ENCODE peak calls at places on chromosome 4, in nine cellular contexts. L, A, N, O, C, G, E, U and Z are unnamed samples.

GRCh38 chr4:14167876-14168510 is 540.5 kb upstream of the BOD1L1 start:
- DNase-seq in U (no peak), E (no peak), N (no peak), A (no peak), O (peak; percentile 23), C (no peak), G (no peak), L (no peak), Z (no peak)

GRCh38 chr4:41428941-41429669 is 108.9 kb upstream of the LIMCH1 start:
- DNase-seq in O (no peak), L (no peak), U (no peak), A (no peak), E (no peak), N (no peak), G (no peak), C (no peak), Z (no peak)

GRCh38 chr4:3598695-3599227 is 66.5 kb upstream of the LRPAP1 start:
- DNase-seq in E (no peak), C (no peak), N (no peak), A (peak; percentile 24), G (no peak), U (no peak), O (no peak), L (no peak), Z (no peak)

GRCh38 chr4:37653601-37654000 is 32.6 kb downstream of the RELL1 start:
- DNase-seq in U (no peak), O (no peak), L (peak; percentile 38), N (no peak), G (no peak), C (no peak), A (no peak), E (no peak), Z (no peak)

GRCh38 chr4:168693750-168694470 is 197.1 kb downstream of the PALLD start:
- DNase-seq in E (no peak), L (no peak), C (no peak), O (peak; percentile 46), N (no peak), U (no peak), G (no peak), A (no peak), Z (no peak)

GRCh38 chr4:145988628-145989027 is 50.0 kb upstream of the ZNF827 start:
- DNase-seq in E (no peak), A (no peak), G (no peak), N (no peak), L (no peak), C (no peak), U (no peak), O (no peak), Z (no peak)

GRCh38 chr4:81314196-81314896 is 99.3 kb upstream of the PRKG2 start:
- DNase-seq in L (peak; percentile 42), A (peak; percentile 83), E (peak; percentile 83), N (no peak), O (no peak), C (peak; percentile 62), G (no peak), U (no peak), Z (no peak)

GRCh38 chr4:160038560-160038959 is 935.7 kb downstream of the RAPGEF2 start:
- DNase-seq in O (peak; percentile 17), A (no peak), C (no peak), N (no peak), U (no peak), G (no peak), L (no peak), E (no peak), Z (no peak)

GRCh38 chr4:53671757-53672156 is 80.5 kb upstream of the LNX1 start:
- DNase-seq in G (no peak), O (no peak), E (peak; percentile 70), L (no peak), N (no peak), A (no peak), U (no peak), C (no peak), Z (no peak)

GRCh38 chr4:74054483-74055032 is 16.1 kb upstream of the CXCL3 start:
- DNase-seq in U (no peak), G (no peak), L (no peak), C (no peak), N (no peak), E (no peak), A (no peak), O (no peak), Z (no peak)

GRCh38 chr4:41796545-41797210 is 48.2 kb upstream of the PHOX2B start:
- DNase-seq in L (no peak), G (no peak), N (no peak), O (no peak), C (no peak), E (no peak), A (no peak), U (peak; percentile 69), Z (no peak)

GRCh38 chr4:152691761-152692160 is 12.0 kb upstream of the TMEM154 start:
- DNase-seq in E (no peak), U (no peak), O (no peak), G (no peak), N (no peak), L (no peak), C (no peak), A (no peak), Z (no peak)
- H3K27ac ChIP-seq in E (no peak overlapping the region), U (no peak overlapping the region), O (no peak overlapping the region), G (no peak overlapping the region), N (peak overlapping the region; percentile 75), L (no peak overlapping the region), C (no peak overlapping the region), A (no peak overlapping the region), Z (no peak overlapping the region)

GRCh38 chr4:140251566-140251965 is 97.6 kb upstream of the MAML3 start:
- DNase-seq in C (no peak), A (no peak), E (no peak), O (no peak), L (no peak), U (no peak), N (no peak), G (no peak), Z (no peak)

GRCh38 chr4:140252742-140253555 is 99.0 kb upstream of the MAML3 start:
- DNase-seq in G (peak; percentile 94), E (peak; percentile 74), A (peak; percentile 91), U (peak; percentile 88), O (peak; percentile 73), L (peak; percentile 76), C (peak; percentile 88), N (peak; percentile 83), Z (peak; percentile 80)

GRCh38 chr4:140250989-140251552 is 97.1 kb upstream of the MAML3 start:
- DNase-seq in G (no peak), A (no peak), N (no peak), L (no peak), U (no peak), C (no peak), O (no peak), E (no peak), Z (no peak)

GRCh38 chr4:140253556-140254027 is 99.6 kb upstream of the MAML3 start:
- DNase-seq in U (no peak), C (no peak), G (no peak), L (no peak), A (no peak), E (no peak), O (no peak), N (no peak), Z (no peak)

GRCh38 chr4:140252144-140252741 is 98.3 kb upstream of the MAML3 start:
- DNase-seq in A (peak; percentile 72), N (peak; percentile 52), G (peak; percentile 69), E (peak; percentile 31), U (peak; percentile 93), O (no peak), L (no peak), C (peak; percentile 77), Z (no peak)
- TF ChIP-seq CTCF in A (no peak), N (no peak), G (no peak), E (no peak), U (peak; percentile 65), O (no peak), L (no peak), C (no peak), Z (no peak)

GRCh38 chr4:2411786-2412510 is 6.5 kb downstream of the ZFYVE28 start:
- DNase-seq in G (no peak), E (no peak), U (no peak), N (no peak), O (no peak), C (no peak), L (no peak), A (peak; percentile 63), Z (no peak)

GRCh38 chr4:2415213-2415612 is 3.2 kb downstream of the ZFYVE28 start:
- DNase-seq in O (no peak), C (no peak), U (no peak), L (no peak), A (peak; percentile 7), N (no peak), G (no peak), E (no peak), Z (no peak)

GRCh38 chr4:2413821-2414610 is 4.4 kb downstream of the ZFYVE28 start:
- DNase-seq in U (no peak), L (no peak), E (peak; percentile 38), C (peak; percentile 64), A (peak; percentile 78), G (no peak), O (no peak), N (no peak), Z (no peak)

GRCh38 chr4:2412534-2412884 is 5.9 kb downstream of the ZFYVE28 start:
- DNase-seq in G (no peak), L (peak; percentile 20), N (no peak), C (no peak), E (peak; percentile 40), A (no peak), O (no peak), U (no peak), Z (no peak)

GRCh38 chr4:2412885-2413716 is 5.3 kb downstream of the ZFYVE28 start:
- DNase-seq in G (peak; percentile 89), E (peak; percentile 90), O (peak; percentile 92), U (no peak), L (peak; percentile 88), A (peak; percentile 95), N (peak; percentile 91), C (peak; percentile 97), Z (peak; percentile 90)
- H3K4me3 ChIP-seq in G (peak overlapping the region; percentile 43), E (peak overlapping the region; percentile 21), O (peak overlapping the region; percentile 40), U (no peak overlapping the region), L (peak overlapping the region; percentile 50), A (peak overlapping the region; percentile 47), N (peak overlapping the region; percentile 44), C (no peak overlapping the region), Z (peak overlapping the region; percentile 58)

GRCh38 chr4:26732356-26732755 is 128.3 kb upstream of the STIM2 start:
- DNase-seq in L (no peak), U (no peak), E (no peak), C (no peak), O (no peak), A (no peak), G (no peak), N (no peak), Z (no peak)

GRCh38 chr4:26736621-26737020 is 124.0 kb upstream of the STIM2 start:
- DNase-seq in U (no peak), C (no peak), G (no peak), A (no peak), N (no peak), O (peak; percentile 58), L (no peak), E (no peak), Z (no peak)

GRCh38 chr4:26741491-26741871 is 119.2 kb upstream of the STIM2 start:
- DNase-seq in U (no peak), E (no peak), N (no peak), G (no peak), A (no peak), O (peak; percentile 70), C (no peak), L (no peak), Z (no peak)

DNA sequence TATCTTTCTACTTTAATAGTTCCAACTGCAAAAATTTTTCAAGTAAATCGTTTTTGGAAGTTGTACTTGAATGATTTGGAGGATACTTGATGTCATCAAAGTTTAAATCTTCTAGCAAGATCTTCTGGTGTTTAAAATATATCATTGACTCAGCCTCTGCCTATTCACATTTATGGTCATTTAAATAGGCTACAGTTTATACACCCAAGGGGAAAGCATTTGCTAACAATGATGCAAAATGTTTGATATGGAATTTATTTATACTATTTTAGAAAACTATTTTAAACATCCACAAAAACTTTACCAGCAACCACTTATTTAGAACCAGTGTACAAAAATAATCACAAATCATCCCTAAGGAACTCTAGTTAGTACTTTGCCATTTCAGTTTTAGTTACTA is 123.3 kb upstream of the STIM2 start:
- DNase-seq in C (no peak), O (no peak), A (no peak), G (no peak), U (no peak), L (no peak), E (no peak), N (no peak), Z (no peak)
- H3K27ac ChIP-seq in C (no peak overlapping the region), O (no peak overlapping the region), A (no peak overlapping the region), G (no peak overlapping the region), U (no peak overlapping the region), L (no peak overlapping the region), E (no peak overlapping the region), N (no peak overlapping the region), Z (no peak overlapping the region)